ENCODE peak calls at places on chromosomes 1 and 21, in six cellular contexts. N, E, K, O, C and J are unnamed samples.

GRCh38 chr1:151993084-151993733 is 450 bp downstream of the S100A10 start:
- DNase-seq in N (peak), E (peak), K (no peak), O (no peak), C (peak), J (no peak)

GRCh38 chr1:200856716-200857352 is 15.9 kb upstream of the GPR25 start:
- DNase-seq in N (no peak), E (no peak), K (no peak), O (no peak), C (no peak), J (no peak)

GRCh38 chr1:168468042-168468809 is 75.6 kb downstream of the XCL2 start:
- DNase-seq in N (no peak), E (no peak), K (no peak), O (no peak), C (no peak), J (no peak)

GRCh38 chr1:36321119-36321951 is 2.1 kb downstream of the EVA1B start:
- DNase-seq in N (peak), E (peak), K (peak), O (no peak), C (no peak), J (no peak)

GRCh38 chr1:150695561-150695960 is 1.4 kb downstream of the GOLPH3L start:
- DNase-seq in N (no peak), E (no peak), K (no peak), O (no peak), C (no peak), J (no peak)

GRCh38 chr1:81186271-81186670 is 614.5 kb upstream of the ADGRL2 start:
- DNase-seq in N (no peak), E (no peak), K (no peak), O (no peak), C (no peak), J (no peak)

GRCh38 chr1:33346921-33347649 is 26.2 kb upstream of the A3GALT2 start:
- DNase-seq in N (no peak), E (no peak), K (no peak), O (no peak), C (no peak), J (no peak)

GRCh38 chr1:155320661-155321576 is at the start of gene RUSC1:
- DNase-seq in N (peak), E (peak), K (no peak), O (peak), C (peak), J (peak)

GRCh38 chr1:105664495-105664894 is 1392.0 kb upstream of the PRMT6 start:
- DNase-seq in N (no peak), E (no peak), K (no peak), O (no peak), C (no peak), J (no peak)

GRCh38 chr1:18938707-18939070 is 17.8 kb downstream of the IFFO2 start:
- DNase-seq in N (no peak), E (no peak), K (no peak), O (no peak), C (no peak), J (peak)

GRCh38 chr1:25811384-25812082 is 8.2 kb upstream of the MTFR1L start:
- DNase-seq in N (no peak), E (no peak), K (no peak), O (no peak), C (no peak), J (no peak)

GRCh38 chr1:200296091-200296661 is 113.7 kb downstream of the ZNF281 start:
- DNase-seq in N (no peak), E (no peak), K (no peak), O (no peak), C (no peak), J (no peak)

GRCh38 chr1:37035828-37036666 is 1.7 kb upstream of the GRIK3 start:
- DNase-seq in N (no peak), E (no peak), K (no peak), O (peak), C (no peak), J (no peak)

GRCh38 chr1:190474587-190475305 is 2.9 kb downstream of the BRINP3 start:
- DNase-seq in N (no peak), E (no peak), K (no peak), O (no peak), C (no peak), J (no peak)

GRCh38 chr1:228315945-228316588 is 90.6 kb downstream of the TRIM11 start:
- DNase-seq in N (peak), E (peak), K (peak), O (no peak), C (no peak), J (no peak)

GRCh38 chr21:44298301-44298700 is 1.6 kb upstream of the PFKL start:
- DNase-seq in N (no peak), E (no peak), K (no peak), O (no peak), C (no peak), J (no peak)

GRCh38 chr1:157596384-157596783 is 1.5 kb downstream of the FCRL4 start:
- DNase-seq in N (no peak), E (no peak), K (no peak), O (no peak), C (no peak), J (no peak)

GRCh38 chr1:176211395-176212165 is 4.5 kb upstream of the COP1 start:
- DNase-seq in N (no peak), E (no peak), K (no peak), O (no peak), C (no peak), J (no peak)

GRCh38 chr1:12083766-12084165 is 20.7 kb downstream of the TNFRSF8 start:
- DNase-seq in N (no peak), E (no peak), K (no peak), O (no peak), C (no peak), J (no peak)

GRCh38 chr1:153880962-153881361 is 41.8 kb downstream of the GATAD2B start:
- DNase-seq in N (peak), E (peak), K (peak), O (peak), C (peak), J (peak)